ENCODE peak calls at places on chromosomes 1 and 21, in seven cellular contexts. S is SK-N-SH, C is HCT116, A is H1, W is HepG2, R is K562, U is GM12878. E is an unnamed sample.

GRCh38 chr1:88683848-88684481 is at the start of gene PKN2:
- DNase-seq in S (peak), C (peak), A (peak), W (peak), R (peak), U (peak), E (peak)

GRCh38 chr1:76891931-76892330 is 24.7 kb downstream of the ST6GALNAC5 start:
- DNase-seq in S (no peak), C (no peak), A (no peak), W (no peak), R (no peak), U (no peak), E (no peak)

GRCh38 chr21:18801468-18801867 is 397.9 kb upstream of the TMPRSS15 start:
- DNase-seq in S (peak), C (no peak), A (no peak), W (no peak), R (no peak), U (no peak), E (peak)

GRCh38 chr1:204123376-204123775 is 28.5 kb downstream of the ETNK2 start:
- DNase-seq in S (peak), C (no peak), A (no peak), W (no peak), R (peak), U (no peak), E (no peak)

GRCh38 chr1:154137888-154138287 is 17.0 kb downstream of the NUP210L start:
- DNase-seq in S (no peak), C (no peak), A (no peak), W (no peak), R (no peak), U (no peak), E (no peak)

GRCh38 chr1:233505130-233505529 is 108.8 kb upstream of the KCNK1 start:
- DNase-seq in S (no peak), C (no peak), A (no peak), W (no peak), R (no peak), U (no peak), E (no peak)

GRCh38 chr1:167066333-167067122 is 23.6 kb downstream of the GPA33 start:
- DNase-seq in S (peak), C (peak), A (peak), W (peak), R (peak), U (no peak), E (peak)

GRCh38 chr1:184051485-184052193 is at the start of gene TSEN15:
- DNase-seq in S (peak), C (peak), A (no peak), W (peak), R (peak), U (peak), E (peak)

GRCh38 chr1:22410401-22410800 is 41.2 kb upstream of the ZBTB40 start:
- DNase-seq in S (no peak), C (no peak), A (no peak), W (no peak), R (no peak), U (no peak), E (no peak)

GRCh38 chr1:195064358-195064757 is 1543.9 kb downstream of the KCNT2 start:
- DNase-seq in S (no peak), C (no peak), A (no peak), W (no peak), R (no peak), U (no peak), E (no peak)

GRCh38 chr1:5966543-5967205 is 25.6 kb downstream of the NPHP4 start:
- DNase-seq in S (peak), C (no peak), A (no peak), W (no peak), R (no peak), U (no peak), E (no peak)

GRCh38 chr1:906532-907420 is 16.9 kb upstream of the SAMD11 start:
- DNase-seq in S (peak), C (peak), A (no peak), W (no peak), R (peak), U (no peak), E (peak)

GRCh38 chr1:246004281-246004680 is 502.8 kb downstream of the SMYD3 start:
- DNase-seq in S (no peak), C (no peak), A (no peak), W (no peak), R (no peak), U (no peak), E (no peak)

GRCh38 chr1:201904579-201904978 is 15.9 kb downstream of the SHISA4 start:
- DNase-seq in S (no peak), C (no peak), A (no peak), W (no peak), R (no peak), U (no peak), E (no peak)

GRCh38 chr1:72379072-72379471 is 96.7 kb upstream of the NEGR1 start:
- DNase-seq in S (no peak), C (no peak), A (no peak), W (no peak), R (no peak), U (no peak), E (no peak)

GRCh38 chr1:25568090-25568833 is 24.9 kb downstream of the LDLRAP1 start:
- DNase-seq in S (no peak), C (peak), A (peak), W (no peak), R (no peak), U (no peak), E (peak)

GRCh38 chr21:44070391-44070790 is 36.8 kb upstream of the PWP2 start:
- DNase-seq in S (no peak), C (no peak), A (no peak), W (no peak), R (no peak), U (no peak), E (no peak)

GRCh38 chr1:203743101-203743501 is 21.9 kb upstream of the LAX1 start:
- DNase-seq in S (no peak), C (no peak), A (peak), W (no peak), R (no peak), U (no peak), E (no peak)

GRCh38 chr1:216034506-216034905 is 388.7 kb downstream of the USH2A start:
- DNase-seq in S (no peak), C (no peak), A (peak), W (no peak), R (no peak), U (no peak), E (no peak)

GRCh38 chr1:44576456-44577150 is 97.7 kb downstream of the TMEM53 start:
- DNase-seq in S (no peak), C (no peak), A (no peak), W (no peak), R (no peak), U (no peak), E (no peak)

GRCh38 chr1:247885011-247885410 is 10.4 kb upstream of the OR2W3 start:
- DNase-seq in S (no peak), C (no peak), A (no peak), W (no peak), R (peak), U (no peak), E (no peak)

GRCh38 chr1:228264100-228264816 is 56.4 kb downstream of the OBSCN start:
- DNase-seq in S (no peak), C (no peak), A (no peak), W (no peak), R (no peak), U (no peak), E (no peak)

GRCh38 chr1:11784993-11785769 is 20.6 kb downstream of the MTHFR start:
- DNase-seq in S (peak), C (peak), A (peak), W (peak), R (peak), U (no peak), E (no peak)

GRCh38 chr1:68321084-68321685 is 88.9 kb upstream of the WLS start:
- DNase-seq in S (peak), C (no peak), A (peak), W (peak), R (peak), U (no peak), E (peak)

GRCh38 chr1:43440358-43440757 is 13.4 kb downstream of the HYI start:
- DNase-seq in S (no peak), C (no peak), A (no peak), W (no peak), R (no peak), U (no peak), E (no peak)

GRCh38 chr1:155860939-155861496 is 1.7 kb downstream of the SYT11 start:
- DNase-seq in S (no peak), C (no peak), A (no peak), W (no peak), R (no peak), U (no peak), E (no peak)

GRCh38 chr1:55034476-55035133 is 4.7 kb upstream of the PCSK9 start:
- DNase-seq in S (no peak), C (no peak), A (no peak), W (no peak), R (no peak), U (no peak), E (no peak)
- TF ChIP-seq JUND in S (no peak), C (no peak), A (no peak), W (no peak), R (no peak), U (no peak), E (no peak)

DNA sequence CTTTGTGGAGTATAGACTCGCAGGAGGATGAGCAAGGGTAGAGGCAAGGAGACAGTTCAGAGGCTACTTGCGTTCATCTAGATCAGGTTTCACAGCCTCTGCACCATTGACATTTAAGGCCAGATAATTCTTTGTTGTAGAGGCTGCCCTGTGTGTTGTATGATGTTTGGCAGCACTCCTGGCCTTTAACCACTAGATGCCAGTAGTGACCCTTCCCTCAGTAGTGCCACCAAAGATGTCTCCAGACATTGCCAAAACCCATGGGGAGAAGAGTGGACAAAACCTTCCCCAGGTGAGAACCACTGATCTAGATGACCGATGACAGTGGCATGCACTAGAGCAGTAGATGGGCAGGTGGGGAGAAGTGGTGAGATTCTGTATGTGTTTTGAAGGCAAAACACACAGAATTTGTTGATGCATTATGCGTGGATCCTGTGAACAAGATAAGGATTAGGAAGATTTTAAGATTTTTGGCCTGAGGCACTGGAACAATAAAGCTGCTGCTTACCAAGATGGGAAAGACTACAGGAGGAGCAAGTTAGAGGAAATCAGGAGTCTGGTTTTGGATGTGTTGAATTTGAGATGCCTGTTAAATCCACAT is 9.9 kb upstream of the COG2 start:
- DNase-seq in S (peak), C (peak), A (peak), W (peak), R (peak), U (no peak), E (peak)
- TF ChIP-seq JUND in S (no peak), C (no peak), A (no peak), W (no peak), R (no peak), U (no peak), E (no peak)

DNA sequence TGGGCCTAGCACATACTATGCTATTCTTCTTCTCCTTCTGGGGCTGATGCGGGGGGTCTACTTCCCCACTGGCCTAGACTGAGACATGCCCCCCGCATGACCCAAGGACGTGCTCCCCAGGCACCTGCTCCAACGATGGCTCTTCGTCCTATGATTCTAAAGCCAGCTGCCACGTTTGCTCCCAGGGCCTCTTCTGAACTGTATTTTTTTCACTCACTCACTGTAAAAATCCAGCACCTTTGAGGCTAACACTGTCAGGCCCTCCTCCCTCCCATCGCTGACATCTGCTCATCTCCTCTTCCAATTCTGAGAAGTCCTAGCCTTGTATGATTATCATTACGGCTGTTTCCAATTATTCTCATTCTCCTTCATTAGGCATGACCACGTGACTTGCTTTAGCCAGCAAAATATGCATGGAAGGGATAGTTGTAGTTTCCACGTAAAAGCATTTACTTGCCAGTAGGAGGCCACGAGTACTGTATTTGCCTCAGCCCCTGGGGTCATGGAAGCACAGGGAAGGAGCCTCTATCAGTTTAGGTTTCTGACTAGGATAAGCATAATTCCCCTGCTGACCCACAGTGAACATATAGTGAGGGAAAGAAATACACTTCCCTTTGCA is 19.1 kb upstream of the EDN2 start:
- DNase-seq in S (peak), C (no peak), A (no peak), W (no peak), R (no peak), U (no peak), E (no peak)
- TF ChIP-seq JUND in S (no peak), C (no peak), A (no peak), W (no peak), R (no peak), U (no peak), E (no peak)

DNA sequence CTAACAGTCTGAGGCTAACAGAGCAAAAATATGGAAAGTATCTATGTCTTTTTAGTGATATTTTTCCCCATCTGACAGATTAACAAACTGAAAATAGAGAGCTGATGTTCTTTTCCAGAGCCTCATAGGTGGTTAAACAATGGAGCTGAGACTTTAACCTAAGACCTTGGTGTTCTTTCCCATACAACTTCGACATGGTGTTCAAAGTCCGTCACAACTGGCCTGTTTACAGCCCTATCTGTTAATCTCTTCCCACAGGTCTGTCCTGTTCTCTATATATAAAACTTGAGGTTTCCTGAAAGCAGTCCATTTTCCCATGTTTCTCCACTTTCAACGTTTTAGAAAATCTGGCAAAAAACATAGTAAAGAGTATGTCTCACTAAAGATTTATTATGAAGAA is 395.7 kb downstream of the BRINP2 start:
- DNase-seq in S (no peak), C (no peak), A (no peak), W (peak), R (no peak), U (no peak), E (no peak)
- TF ChIP-seq JUND in S (no peak), C (no peak), A (no peak), W (no peak), R (no peak), U (no peak), E (no peak)

GRCh38 chr1:2300851-2301606 is 72.9 kb downstream of the SKI start:
- DNase-seq in S (no peak), C (no peak), A (no peak), W (no peak), R (no peak), U (peak), E (no peak)
- TF ChIP-seq JUND in S (no peak), C (no peak), A (no peak), W (no peak), R (no peak), U (no peak), E (no peak)

GRCh38 chr1:170369000-170369399 is 163.0 kb upstream of the GORAB start:
- DNase-seq in S (no peak), C (no peak), A (no peak), W (no peak), R (no peak), U (no peak), E (no peak)

GRCh38 chr1:170369417-170369816 is 162.5 kb upstream of the GORAB start:
- DNase-seq in S (no peak), C (no peak), A (no peak), W (no peak), R (no peak), U (no peak), E (no peak)

GRCh38 chr1:170367615-170368014 is 164.4 kb upstream of the GORAB start:
- DNase-seq in S (no peak), C (no peak), A (no peak), W (no peak), R (no peak), U (no peak), E (no peak)

GRCh38 chr1:170370087-170370486 is 161.9 kb upstream of the GORAB start:
- DNase-seq in S (no peak), C (no peak), A (no peak), W (no peak), R (no peak), U (no peak), E (no peak)

GRCh38 chr1:170366980-170367379 is 165.0 kb upstream of the GORAB start:
- DNase-seq in S (no peak), C (no peak), A (no peak), W (no peak), R (no peak), U (no peak), E (no peak)
- TF ChIP-seq JUND in S (no peak), C (no peak), A (no peak), W (no peak), R (no peak), U (no peak), E (no peak)

DNA sequence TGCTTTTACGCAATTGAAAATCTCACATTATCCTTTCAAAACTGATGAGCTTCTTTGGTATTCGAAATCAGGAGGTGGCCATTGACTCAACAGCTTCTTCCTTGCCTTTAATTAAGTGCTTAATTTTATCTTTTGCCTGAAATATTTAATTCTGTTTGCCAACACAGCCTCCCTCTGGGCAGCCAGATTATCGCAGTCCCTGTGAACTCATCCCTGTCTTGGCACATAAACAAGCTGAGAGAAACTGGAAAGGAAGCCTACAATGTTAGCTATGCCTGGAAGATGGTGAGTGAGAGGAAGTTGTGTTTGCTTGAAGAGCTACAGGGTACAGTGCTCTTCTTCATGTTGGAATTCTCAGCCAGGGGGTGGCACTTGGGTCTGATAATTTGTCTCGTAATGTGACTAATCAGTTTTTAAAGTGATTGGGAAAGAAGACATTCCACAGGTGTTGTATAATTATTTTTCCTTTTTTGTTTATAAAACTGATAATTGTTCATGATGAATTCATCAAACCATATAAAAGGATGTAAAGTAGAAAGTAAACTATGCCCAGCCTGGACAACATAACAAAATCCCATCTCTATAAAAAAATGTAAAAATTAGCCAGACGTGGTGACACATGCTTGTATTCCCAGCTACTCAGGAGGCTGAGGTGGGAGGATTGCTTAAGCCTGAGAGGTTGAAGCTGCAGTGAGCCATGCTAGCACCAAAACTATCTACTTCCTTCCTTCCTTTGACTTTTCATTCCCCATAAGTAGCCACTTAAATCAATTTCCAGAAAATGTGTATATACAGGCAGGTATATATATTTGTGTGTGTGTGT is 90.1 kb upstream of the RAVER2 start:
- DNase-seq in S (no peak), C (no peak), A (no peak), W (no peak), R (no peak), U (no peak), E (no peak)
- TF ChIP-seq JUND in S (no peak), C (no peak), A (no peak), W (no peak), R (no peak), U (no peak), E (no peak)

GRCh38 chr1:20603473-20604464 is 14.9 kb downstream of the CDA start:
- DNase-seq in S (no peak), C (no peak), A (no peak), W (peak), R (no peak), U (no peak), E (peak)

GRCh38 chr1:20602851-20603450 is 14.1 kb downstream of the CDA start:
- DNase-seq in S (no peak), C (no peak), A (no peak), W (no peak), R (no peak), U (no peak), E (peak)

GRCh38 chr1:20600156-20600555 is 11.3 kb downstream of the CDA start:
- DNase-seq in S (no peak), C (no peak), A (no peak), W (no peak), R (no peak), U (no peak), E (no peak)

GRCh38 chr1:20604678-20605077 is 15.8 kb downstream of the CDA start:
- DNase-seq in S (no peak), C (no peak), A (no peak), W (no peak), R (no peak), U (no peak), E (no peak)

GRCh38 chr1:20601123-20601825 is 12.4 kb downstream of the CDA start:
- DNase-seq in S (no peak), C (no peak), A (no peak), W (no peak), R (peak), U (no peak), E (no peak)
- TF ChIP-seq JUND in S (no peak), C (peak), A (no peak), W (no peak), R (no peak), U (no peak), E (no peak)

GRCh38 chr1:53580009-53580400 is 120.8 kb downstream of the DMRTB1 start:
- DNase-seq in S (no peak), C (no peak), A (no peak), W (no peak), R (no peak), U (no peak), E (no peak)
- TF ChIP-seq JUND in S (no peak), C (no peak), A (no peak), W (no peak), R (no peak), U (no peak), E (no peak)

DNA sequence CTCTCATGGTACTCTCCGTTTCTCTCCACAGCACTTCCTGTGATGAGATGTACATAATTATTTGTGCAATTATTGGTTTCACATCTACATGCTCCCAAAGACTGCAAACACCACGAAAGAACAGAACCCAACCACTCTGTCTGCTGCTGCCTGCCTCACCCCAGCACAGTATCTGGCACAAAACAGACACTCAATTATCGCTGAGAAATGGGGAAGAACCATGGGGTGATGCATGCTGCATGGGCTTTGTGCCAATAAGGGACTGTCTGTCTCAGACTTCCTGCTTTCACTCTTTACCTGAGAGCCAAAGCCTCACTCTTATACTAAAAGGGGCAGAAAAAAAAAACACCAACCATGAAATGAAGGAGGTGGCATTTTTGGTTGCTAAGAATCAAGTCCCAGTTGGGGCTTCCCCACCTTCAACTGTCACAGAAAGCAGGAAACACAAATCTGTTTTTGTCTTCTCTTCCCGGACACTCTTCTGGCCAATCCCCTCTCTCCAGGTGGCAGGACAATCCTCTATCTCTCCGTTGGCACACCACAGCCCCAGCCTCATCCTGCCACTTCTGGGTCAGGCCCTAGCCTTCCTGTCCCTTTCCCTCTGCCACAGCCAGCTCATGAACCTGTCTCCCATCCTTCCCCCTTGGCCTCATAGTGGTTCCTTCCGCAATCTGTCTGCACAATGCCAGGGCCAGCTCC is 82.0 kb downstream of the TGFBR3 start:
- DNase-seq in S (no peak), C (no peak), A (no peak), W (no peak), R (peak), U (peak), E (no peak)
- TF ChIP-seq JUND in S (no peak), C (no peak), A (no peak), W (no peak), R (peak), U (no peak), E (no peak)

E was measured in T47D.